ENCODE peak calls at places on chromosomes 11 and 22, in five cellular contexts. P is HEK293T, X is A172, C is NCI-H69, M is T-cell. E is an unnamed sample.

GRCh38 chr11:68036141-68036716 is 2.6 kb upstream of the TCIRG1 start:
- DNase-seq in X (no peak), M (no peak), C (no peak), P (no peak), E (no peak)

GRCh38 chr11:3103076-3103475 is 45.9 kb upstream of the CARS1 start:
- DNase-seq in C (no peak), P (no peak), M (no peak), X (no peak), E (no peak)

GRCh38 chr22:43419371-43420080 is 7.7 kb downstream of the MPPED1 start:
- DNase-seq in P (no peak), C (no peak), X (no peak), M (no peak), E (no peak)

GRCh38 chr11:70538641-70539359 is 140.5 kb downstream of the CTTN start:
- DNase-seq in M (no peak), P (no peak), X (no peak), C (no peak), E (no peak)

GRCh38 chr11:96012086-96012824 is 88.3 kb upstream of the MTMR2 start:
- DNase-seq in P (peak; percentile 22), X (peak; percentile 22), M (peak; percentile 19), C (peak; percentile 99), E (peak; percentile 34)

GRCh38 chr11:119093951-119094815 is 7.5 kb downstream of the DPAGT1 start:
- DNase-seq in P (no peak), X (no peak), C (peak; percentile 64), M (peak; percentile 37), E (no peak)

GRCh38 chr11:69144719-69145365 is 10.9 kb upstream of the SMIM38 start:
- DNase-seq in P (no peak), M (no peak), C (no peak), X (no peak), E (no peak)

GRCh38 chr11:126842038-126842437 is 158.5 kb downstream of the KIRREL3 start:
- DNase-seq in C (no peak), P (no peak), M (no peak), X (no peak), E (no peak)

GRCh38 chr11:119910650-119911049 is 181.7 kb upstream of the NECTIN1 start:
- DNase-seq in C (no peak), P (no peak), M (no peak), X (no peak), E (no peak)

GRCh38 chr22:37300551-37301017 is 18.3 kb downstream of the CYTH4 start:
- DNase-seq in P (no peak), M (peak; percentile 39), X (no peak), C (no peak), E (no peak)

GRCh38 chr11:107928767-107929507 is 689 bp downstream of the RAB39A start:
- DNase-seq in P (peak; percentile 49), X (no peak), C (peak; percentile 88), M (no peak), E (peak; percentile 6)

GRCh38 chr11:75532200-75532972 is 6.6 kb upstream of the GDPD5 start:
- DNase-seq in X (peak; percentile 71), P (peak; percentile 80), M (peak; percentile 71), C (peak; percentile 85), E (peak; percentile 14)

GRCh38 chr22:36528336-36528735 is 630 bp downstream of the EIF3D start:
- DNase-seq in X (no peak), C (peak; percentile 34), M (no peak), P (no peak), E (no peak)

GRCh38 chr22:40043086-40043485 is 48.3 kb downstream of the FAM83F start:
- DNase-seq in C (no peak), X (no peak), M (no peak), P (no peak), E (no peak)

GRCh38 chr22:22924369-22925145 is 36.9 kb downstream of the IGLL5 start:
- DNase-seq in X (no peak), M (no peak), C (no peak), P (no peak), E (no peak)

GRCh38 chr11:32088117-32088941 is 2.5 kb upstream of the RCN1 start:
- DNase-seq in C (peak; percentile 89), X (peak; percentile 83), M (no peak), P (peak; percentile 44), E (peak; percentile 54)

GRCh38 chr11:70799386-70799785 is 401.1 kb downstream of the CTTN start:
- DNase-seq in P (no peak), M (no peak), X (no peak), C (no peak), E (no peak)

GRCh38 chr11:131447268-131447667 is 76.9 kb downstream of the NTM start:
- DNase-seq in M (no peak), X (no peak), P (no peak), C (no peak), E (no peak)

GRCh38 chr11:107198490-107199007 is 180.3 kb upstream of the GUCY1A2 start:
- DNase-seq in C (no peak), M (no peak), P (no peak), X (no peak), E (no peak)

GRCh38 chr22:25637032-25637431 is 72.6 kb downstream of the GRK3 start:
- DNase-seq in C (no peak), M (no peak), P (no peak), X (no peak), E (no peak)

GRCh38 chr11:2792376-2793250 is 92.8 kb upstream of the KCNQ1OT1 start:
- DNase-seq in X (no peak), P (no peak), C (no peak), M (no peak), E (no peak)

GRCh38 chr11:19094859-19095258 is 22.1 kb upstream of the ZDHHC13 start:
- DNase-seq in M (no peak), C (no peak), P (no peak), X (no peak), E (no peak)

GRCh38 chr11:112162761-112163669 is 879 bp downstream of the IL18 start:
- DNase-seq in M (no peak), P (no peak), X (no peak), C (no peak), E (no peak)

GRCh38 chr22:46583571-46583970 is 36.6 kb upstream of the GRAMD4 start:
- DNase-seq in P (no peak), C (no peak), M (no peak), X (no peak), E (no peak)

GRCh38 chr11:30196400-30197206 is 34.2 kb upstream of the FSHB start:
- DNase-seq in X (peak; percentile 46), M (peak; percentile 10), C (peak; percentile 66), P (peak; percentile 68), E (peak; percentile 15)

GRCh38 chr11:914747-915493 is 4.3 kb upstream of the CHID1 start:
- DNase-seq in X (no peak), P (no peak), C (no peak), M (no peak), E (no peak)

GRCh38 chr11:61054927-61055562 is 47.2 kb upstream of the CD5 start:
- DNase-seq in P (no peak), X (no peak), C (no peak), M (no peak), E (no peak)

GRCh38 chr11:122413677-122414076 is 241.8 kb upstream of the UBASH3B start:
- DNase-seq in P (no peak), M (no peak), X (no peak), C (no peak), E (no peak)

GRCh38 chr11:129998107-129998506 is 4.5 kb downstream of the PRDM10 start:
- DNase-seq in X (no peak), P (no peak), M (no peak), C (peak; percentile 84), E (no peak)

GRCh38 chr11:2090172-2091111 is 48.7 kb downstream of the IGF2 start:
- DNase-seq in M (no peak), C (no peak), X (no peak), P (no peak), E (no peak)

GRCh38 chr11:492416-493226 is 14.4 kb downstream of the RNH1 start:
- DNase-seq in M (no peak), C (peak; percentile 69), P (no peak), X (no peak), E (no peak)

GRCh38 chr11:67468056-67468455 is 995 bp downstream of the TMEM134 start:
- DNase-seq in C (peak; percentile 63), M (no peak), X (no peak), P (no peak), E (no peak)

E was measured in occipital lobe.